ENCODE peak calls at places on chromosomes 1 and 21, in four cellular contexts. X, I, Q and Y are unnamed samples.

GRCh38 chr21:14675774-14676530 is 129.8 kb upstream of the SAMSN1 start:
- DNase-seq in X (no peak), I (peak; percentile 12), Q (no peak), Y (no peak)

GRCh38 chr1:248842781-248843331 is 4.8 kb downstream of the ZNF672 start:
- DNase-seq in X (no peak), I (no peak), Q (no peak), Y (no peak)

GRCh38 chr1:165876121-165876520 is 48.7 kb downstream of the UCK2 start:
- DNase-seq in X (no peak), I (no peak), Q (no peak), Y (no peak)

GRCh38 chr1:40594187-40594531 is 62.7 kb downstream of the ZNF684 start:
- DNase-seq in X (no peak), I (no peak), Q (no peak), Y (no peak)

GRCh38 chr1:21436488-21437340 is 3.2 kb upstream of the NBPF3 start:
- DNase-seq in X (peak; percentile 28), I (peak; percentile 29), Q (no peak), Y (no peak)

GRCh38 chr1:218659911-218660677 is 315.0 kb downstream of the TGFB2 start:
- DNase-seq in X (no peak), I (no peak), Q (no peak), Y (no peak)

GRCh38 chr21:45887788-45888187 is 93.8 kb upstream of the COL6A1 start:
- DNase-seq in X (peak; percentile 67), I (no peak), Q (no peak), Y (no peak)

GRCh38 chr1:214584805-214585766 is 17.9 kb upstream of the CENPF start:
- DNase-seq in X (no peak), I (no peak), Q (no peak), Y (no peak)

GRCh38 chr1:15353839-15354579 is 55.7 kb upstream of the EFHD2 start:
- DNase-seq in X (no peak), I (no peak), Q (no peak), Y (no peak)

GRCh38 chr21:38771536-38771935 is 34.2 kb upstream of the ETS2 start:
- DNase-seq in X (no peak), I (no peak), Q (no peak), Y (no peak)

GRCh38 chr21:42102946-42103345 is 31.8 kb downstream of the UMODL1 start:
- DNase-seq in X (no peak), I (no peak), Q (no peak), Y (no peak)

GRCh38 chr21:42101246-42101645 is 30.1 kb downstream of the UMODL1 start:
- DNase-seq in X (peak; percentile 3), I (no peak), Q (no peak), Y (no peak)

GRCh38 chr21:42103843-42104242 is 32.7 kb downstream of the UMODL1 start:
- DNase-seq in X (no peak), I (no peak), Q (no peak), Y (no peak)

GRCh38 chr21:42102063-42102462 is 30.9 kb downstream of the UMODL1 start:
- DNase-seq in X (no peak), I (no peak), Q (no peak), Y (no peak)

GRCh38 chr21:42102516-42102915 is 31.4 kb downstream of the UMODL1 start:
- DNase-seq in X (no peak), I (no peak), Q (no peak), Y (no peak)
- H3K27ac ChIP-seq in X (no peak overlapping the region), I (no peak overlapping the region), Q (no peak overlapping the region), Y (no peak overlapping the region)

DNA sequence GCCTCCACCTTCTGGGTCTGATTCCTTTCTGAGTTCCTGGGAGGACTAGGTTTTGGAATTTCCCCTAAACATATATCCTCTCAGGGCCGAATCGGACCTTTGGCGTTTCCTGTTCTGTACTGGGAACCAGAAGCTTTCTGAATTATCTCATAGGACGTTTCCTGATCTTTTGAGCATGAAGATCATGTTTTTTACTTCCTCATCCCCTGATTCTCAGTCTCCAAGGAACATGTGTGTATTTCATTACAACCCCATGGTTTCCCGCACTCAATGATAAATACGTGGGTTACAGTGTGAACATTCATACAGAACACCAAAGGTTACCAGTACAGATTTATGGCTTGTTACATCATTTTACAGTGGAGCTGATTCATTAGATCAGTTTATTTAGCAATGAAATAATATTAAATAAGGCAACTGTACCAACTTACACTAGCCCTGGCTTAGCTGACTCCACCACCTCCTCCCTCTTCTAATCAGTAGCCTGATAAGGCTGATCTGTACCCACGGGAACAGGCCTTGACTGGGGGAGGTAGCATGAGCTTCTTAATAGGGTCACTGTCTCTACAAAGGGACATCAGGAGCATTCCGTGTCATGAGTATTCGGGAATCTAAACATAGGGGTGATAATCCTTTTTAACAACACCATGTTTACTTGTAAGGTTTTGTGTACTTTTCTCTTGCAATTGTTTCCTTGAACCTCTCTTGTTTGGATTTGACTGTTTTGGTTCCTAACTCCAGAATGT is 57.8 kb upstream of the ERRFI1 start:
- DNase-seq in X (no peak), I (peak; percentile 21), Q (no peak), Y (no peak)
- H3K27ac ChIP-seq in X (peak overlapping the region; percentile 77), I (peak overlapping the region; percentile 35), Q (peak overlapping the region; percentile 15), Y (peak overlapping the region; percentile 48)

GRCh38 chr1:231463541-231463940 is 41.5 kb upstream of the EGLN1 start:
- DNase-seq in X (no peak), I (peak; percentile 27), Q (no peak), Y (no peak)

GRCh38 chr1:231465051-231465450 is 43.0 kb upstream of the EGLN1 start:
- DNase-seq in X (no peak), I (no peak), Q (no peak), Y (no peak)

DNA sequence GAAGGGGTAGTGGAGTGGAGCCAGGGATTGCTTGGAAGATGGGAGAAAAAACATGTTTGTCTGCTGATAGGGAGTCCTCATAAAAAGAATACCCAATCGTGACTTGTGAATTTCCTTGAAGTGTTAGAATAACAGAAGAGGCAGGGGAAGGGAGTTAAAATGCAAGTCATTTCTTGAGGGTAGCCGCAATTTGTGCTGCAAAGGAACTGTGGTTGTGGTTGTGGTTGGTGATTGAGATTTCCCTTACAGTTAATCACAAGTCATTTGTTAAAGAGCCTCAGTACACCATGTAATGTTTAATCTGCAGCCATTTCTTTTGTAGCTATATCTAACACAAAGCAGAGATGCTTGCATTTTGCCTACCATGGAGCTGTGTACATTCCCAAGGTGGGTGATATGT is 38.5 kb upstream of the EGLN1 start:
- DNase-seq in X (no peak), I (peak; percentile 13), Q (no peak), Y (no peak)
- H3K27ac ChIP-seq in X (no peak overlapping the region), I (no peak overlapping the region), Q (no peak overlapping the region), Y (no peak overlapping the region)

GRCh38 chr1:7401814-7402547 is 369.1 kb upstream of the VAMP3 start:
- DNase-seq in X (no peak), I (peak; percentile 28), Q (no peak), Y (peak; percentile 24)
- H3K27ac ChIP-seq in X (no peak overlapping the region), I (no peak overlapping the region), Q (no peak overlapping the region), Y (no peak overlapping the region)

DNA sequence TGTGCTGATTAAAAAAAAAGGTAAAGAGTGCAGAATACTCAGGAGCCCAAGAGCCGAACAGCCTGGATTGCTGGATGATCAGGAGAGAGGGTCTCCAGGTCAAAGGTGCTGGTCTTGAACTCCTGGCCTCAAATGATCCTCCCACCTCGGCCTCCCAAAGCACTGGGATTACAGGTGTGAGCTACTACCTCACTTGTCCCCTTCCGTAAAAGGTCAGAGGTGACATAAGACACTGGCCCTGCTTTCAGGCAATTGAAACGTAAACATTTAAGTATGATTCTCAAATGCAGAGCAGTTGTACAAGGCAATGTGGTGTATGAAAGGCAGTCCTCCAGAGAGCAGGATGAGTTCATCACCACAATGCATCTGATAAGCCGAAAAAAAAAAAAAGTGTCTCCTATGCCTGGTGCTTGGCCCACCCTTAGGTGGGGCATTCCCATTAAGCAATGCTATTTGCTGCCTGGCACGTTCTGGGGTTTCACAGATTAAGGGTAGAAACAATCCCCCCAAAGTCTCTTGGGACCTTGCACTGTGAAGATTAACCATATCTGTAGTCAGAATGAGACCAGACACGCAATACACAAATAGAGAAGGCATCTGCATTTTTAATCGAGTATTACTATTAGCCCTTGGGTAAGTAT is 47.7 kb downstream of the PARP1 start:
- DNase-seq in X (no peak), I (no peak), Q (no peak), Y (no peak)
- H3K27ac ChIP-seq in X (no peak overlapping the region), I (no peak overlapping the region), Q (no peak overlapping the region), Y (no peak overlapping the region)

GRCh38 chr1:216389774-216390173 is 33.5 kb downstream of the USH2A start:
- DNase-seq in X (no peak), I (no peak), Q (no peak), Y (no peak)
- H3K27ac ChIP-seq in X (no peak overlapping the region), I (no peak overlapping the region), Q (no peak overlapping the region), Y (no peak overlapping the region)

GRCh38 chr1:8370928-8371327 is 53.0 kb downstream of the SLC45A1 start:
- DNase-seq in X (no peak), I (no peak), Q (no peak), Y (no peak)
- H3K27ac ChIP-seq in X (peak overlapping the region; percentile 99), I (peak overlapping the region; percentile 86), Q (peak overlapping the region; percentile 74), Y (peak overlapping the region; percentile 75)